ENCODE peak calls at places on chromosomes 13 and 19, in six cellular contexts. B is astrocyte of the spinal cord; W is effector CD4-positive, alpha-beta T cell; V is stimulated activated CD8-positive, alpha-beta memory T cell treated with anti-CD3 and anti-CD28 coated beads, Interleukin-12 subunit alpha, Interleukin-12 subunit beta, amount 100 ng/mL, for 1 hour; M is activated CD4-positive, CD25-positive, alpha-beta regulatory T cell; Q is HT1080. O is an unnamed sample.
A peak's percentile ranks its signal among the peaks of the same experiment; 100 is the strongest.

GRCh38 chr13:89695343-89696257 is 1651.9 kb upstream of the MIR17HG start:
- DNase-seq in B (peak; percentile 61), M (no peak), Q (peak; percentile 60), W (no peak), V (no peak), O (peak; percentile 63)

GRCh38 chr19:38564981-38565685 is 52.6 kb downstream of the MAP4K1 start:
- DNase-seq in V (no peak), Q (no peak), B (no peak), M (no peak), W (no peak), O (no peak)

GRCh38 chr13:93727301-93728141 is 500.9 kb downstream of the GPC6 start:
- DNase-seq in M (no peak), Q (peak; percentile 66), B (peak; percentile 57), V (no peak), W (no peak), O (no peak)

GRCh38 chr13:26420282-26420960 is 137.1 kb upstream of the WASF3 start:
- DNase-seq in M (no peak), W (no peak), Q (no peak), B (no peak), V (no peak), O (peak; percentile 51)

GRCh38 chr13:36131215-36131930 is at the start of gene DCLK1:
- DNase-seq in V (no peak), W (no peak), Q (peak; percentile 23), B (peak; percentile 66), M (no peak), O (peak; percentile 76)

GRCh38 chr19:16778796-16779411 is 50.3 kb upstream of the SIN3B start:
- DNase-seq in V (peak; percentile 2), Q (peak; percentile 74), M (no peak), B (peak; percentile 55), W (peak; percentile 10), O (peak; percentile 87)

GRCh38 chr13:101481421-101481820 is 28.9 kb downstream of the ITGBL1 start:
- DNase-seq in B (no peak), Q (no peak), M (no peak), W (no peak), V (no peak), O (no peak)

GRCh38 chr13:54033323-54033861 is 1004.8 kb downstream of the OLFM4 start:
- DNase-seq in Q (no peak), B (no peak), V (no peak), M (no peak), W (no peak), O (no peak)

GRCh38 chr13:100657881-100658315 is 16.7 kb downstream of the TMTC4 start:
- DNase-seq in W (no peak), B (no peak), M (no peak), Q (no peak), V (no peak), O (no peak)

GRCh38 chr13:49840266-49840665 is 47.8 kb upstream of the KPNA3 start:
- DNase-seq in M (no peak), Q (no peak), B (no peak), V (no peak), W (no peak), O (peak; percentile 51)

GRCh38 chr13:79404985-79405384 is 1.1 kb downstream of the RBM26 start:
- DNase-seq in B (no peak), W (no peak), M (no peak), V (no peak), Q (no peak), O (no peak)

GRCh38 chr19:42683917-42684513 is 56.3 kb downstream of the PSG3 start:
- DNase-seq in M (no peak), Q (peak; percentile 7), B (peak; percentile 20), W (no peak), V (no peak), O (no peak)

GRCh38 chr19:18946918-18947317 is 5.9 kb upstream of the HOMER3 start:
- DNase-seq in V (no peak), B (no peak), M (no peak), W (no peak), Q (no peak), O (no peak)

GRCh38 chr19:38429811-38430156 is 3.7 kb upstream of the RYR1 start:
- DNase-seq in W (no peak), B (no peak), M (no peak), Q (no peak), V (no peak), O (no peak)